ENCODE peak calls at places on chromosomes 12 and 14, in six cellular contexts. I, V, S, Q, T and O are unnamed samples.

GRCh38 chr12:19833775-19834501 is 394.6 kb downstream of the AEBP2 start:
- DNase-seq in I (peak), V (no peak), S (no peak), Q (no peak), T (no peak), O (peak)

GRCh38 chr12:16165506-16165905 is 112.0 kb downstream of the SLC15A5 start:
- DNase-seq in I (peak), V (no peak), S (no peak), Q (peak), T (peak), O (peak)

GRCh38 chr12:2344476-2344875 is 291.7 kb downstream of the CACNA1C start:
- DNase-seq in I (no peak), V (peak), S (no peak), Q (no peak), T (no peak), O (no peak)

GRCh38 chr14:75554482-75554881 is 23.9 kb upstream of the FLVCR2 start:
- DNase-seq in I (peak), V (no peak), S (peak), Q (no peak), T (no peak), O (peak)

GRCh38 chr12:92466391-92467305 is 236.1 kb upstream of the PLEKHG7 start:
- DNase-seq in I (no peak), V (no peak), S (no peak), Q (peak), T (no peak), O (peak)

GRCh38 chr12:123063535-123063934 is 83.1 kb downstream of the ARL6IP4 start:
- DNase-seq in I (no peak), V (no peak), S (no peak), Q (peak), T (peak), O (no peak)

GRCh38 chr12:57590892-57591566 is at the start of gene PIP4K2C:
- DNase-seq in I (peak), V (peak), S (peak), Q (peak), T (peak), O (peak)

GRCh38 chr12:89919241-89919906 is 210.7 kb upstream of the ATP2B1 start:
- DNase-seq in I (no peak), V (peak), S (no peak), Q (peak), T (no peak), O (no peak)

GRCh38 chr14:22689186-22689585 is 45.0 kb upstream of the OR6J1 start:
- DNase-seq in I (peak), V (peak), S (peak), Q (no peak), T (peak), O (peak)

GRCh38 chr14:55333785-55334485 is 62.7 kb downstream of the FBXO34 start:
- DNase-seq in I (no peak), V (no peak), S (no peak), Q (no peak), T (no peak), O (peak)

GRCh38 chr12:120801146-120801545 is 75.5 kb downstream of the ACADS start:
- DNase-seq in I (no peak), V (no peak), S (no peak), Q (no peak), T (no peak), O (no peak)

GRCh38 chr14:103015426-103015825 is 41.9 kb downstream of the CDC42BPB start:
- DNase-seq in I (no peak), V (peak), S (no peak), Q (peak), T (no peak), O (no peak)

GRCh38 chr12:50961708-50962107 is 9.4 kb downstream of the HIGD1C start:
- DNase-seq in I (no peak), V (no peak), S (no peak), Q (no peak), T (no peak), O (peak)

GRCh38 chr12:100356646-100357223 is at the start of gene SLC17A8:
- DNase-seq in I (no peak), V (no peak), S (no peak), Q (peak), T (no peak), O (no peak)

GRCh38 chr14:59224341-59224740 is 35.9 kb downstream of the DAAM1 start:
- DNase-seq in I (no peak), V (no peak), S (no peak), Q (no peak), T (no peak), O (peak)

GRCh38 chr12:24697769-24698168 is 251.1 kb downstream of the BCAT1 start:
- DNase-seq in I (no peak), V (no peak), S (no peak), Q (no peak), T (no peak), O (no peak)

GRCh38 chr12:130876758-130877157 is 4.9 kb downstream of the RAN start:
- DNase-seq in I (no peak), V (no peak), S (no peak), Q (no peak), T (no peak), O (no peak)

GRCh38 chr14:93004699-93005082 is 81.7 kb downstream of the CHGA start:
- DNase-seq in I (no peak), V (no peak), S (no peak), Q (no peak), T (no peak), O (no peak)

GRCh38 chr12:40012709-40013108 is 93.2 kb downstream of the SLC2A13 start:
- DNase-seq in I (peak), V (no peak), S (no peak), Q (no peak), T (no peak), O (no peak)

GRCh38 chr14:36426836-36427235 is 93.2 kb downstream of the NKX2-1 start:
- DNase-seq in I (no peak), V (no peak), S (no peak), Q (no peak), T (no peak), O (no peak)

GRCh38 chr12:107320929-107321618 is 227.7 kb upstream of the CRY1 start:
- DNase-seq in I (no peak), V (peak), S (peak), Q (peak), T (no peak), O (peak)